ENCODE peak calls at places on chromosomes 1 and 21, in nine cellular contexts. W is A549, S is K562, O is sigmoid colon, V is ovary, D is stomach, Y is H1, F is suprapubic skin, N is tibial nerve. P is an unnamed sample. For H3K4me1, the result is how much of the 10 kb centered on the place peaks cover.

GRCh38 chr1:21814981-21815583 is 3.0 kb downstream of the LDLRAD2 start:
- DNase-seq in N (no peak), S (no peak), W (no peak), F (no peak), V (no peak), D (peak), O (no peak), Y (no peak), P (no peak)

GRCh38 chr1:119771016-119771415 is 2.3 kb upstream of the HMGCS2 start:
- DNase-seq in F (no peak), O (no peak), D (no peak), N (no peak), V (no peak), Y (no peak), S (no peak), W (no peak), P (no peak)

GRCh38 chr1:27570383-27570755 is 33.6 kb downstream of the AHDC1 start:
- DNase-seq in V (peak), D (no peak), W (no peak), O (peak), Y (no peak), N (no peak), F (peak), S (no peak), P (no peak)

GRCh38 chr1:1352784-1353388 is 3.7 kb upstream of the DVL1 start:
- DNase-seq in S (no peak), W (no peak), N (no peak), V (no peak), F (no peak), O (no peak), Y (no peak), D (no peak), P (no peak)

GRCh38 chr1:51313961-51314777 is 16.2 kb downstream of the TTC39A start:
- DNase-seq in V (no peak), S (no peak), D (no peak), N (no peak), F (no peak), Y (no peak), W (peak), O (no peak), P (no peak)

GRCh38 chr21:17612023-17612564 is 607 bp downstream of the BTG3 start:
- DNase-seq in F (peak), Y (peak), S (no peak), O (peak), W (no peak), N (peak), D (peak), V (peak), P (peak)

GRCh38 chr1:247443641-247444040 is 14.3 kb downstream of the OR2B11 start:
- DNase-seq in Y (no peak), V (no peak), F (no peak), O (no peak), D (no peak), S (no peak), N (no peak), W (no peak), P (no peak)

GRCh38 chr1:196462101-196462500 is 146.1 kb downstream of the KCNT2 start:
- DNase-seq in W (no peak), S (no peak), N (no peak), Y (no peak), D (no peak), V (no peak), F (no peak), O (no peak), P (no peak)

GRCh38 chr1:111221633-111222286 is 5.8 kb upstream of the CHI3L2 start:
- DNase-seq in W (no peak), D (no peak), S (no peak), F (no peak), O (no peak), Y (no peak), N (no peak), V (no peak), P (no peak)

GRCh38 chr1:243520831-243521230 is 265.0 kb downstream of the SDCCAG8 start:
- DNase-seq in F (no peak), N (no peak), V (no peak), D (no peak), W (no peak), O (no peak), S (no peak), Y (no peak), P (no peak)

GRCh38 chr1:21573971-21574458 is 64.8 kb downstream of the ALPL start:
- DNase-seq in V (peak), S (peak), D (peak), F (no peak), Y (peak), O (peak), N (peak), W (peak), P (peak)

GRCh38 chr1:112618114-112618720 is 724 bp downstream of the ST7L start:
- DNase-seq in V (no peak), Y (no peak), D (no peak), F (no peak), W (no peak), N (peak), S (peak), O (no peak), P (no peak)

GRCh38 chr1:205396972-205397616 is 24.8 kb downstream of the LEMD1 start:
- DNase-seq in N (no peak), W (peak), Y (no peak), F (no peak), S (peak), V (peak), O (no peak), D (no peak), P (no peak)

GRCh38 chr1:193520472-193520871 is 334.1 kb upstream of the B3GALT2 start:
- DNase-seq in S (no peak), O (no peak), D (no peak), Y (no peak), N (no peak), V (no peak), F (no peak), W (no peak), P (no peak)

GRCh38 chr1:160375788-160376524 is 9.1 kb downstream of the NHLH1 start:
- DNase-seq in S (no peak), W (no peak), D (no peak), O (no peak), Y (no peak), F (no peak), V (no peak), N (no peak), P (no peak)

GRCh38 chr1:220927442-220927841 is 48.2 kb downstream of the HLX start:
- DNase-seq in W (no peak), S (peak), V (no peak), F (no peak), N (no peak), Y (no peak), D (no peak), O (no peak), P (no peak)

GRCh38 chr1:87644033-87644432 is 315.4 kb downstream of the LMO4 start:
- DNase-seq in V (no peak), O (no peak), N (no peak), S (no peak), W (no peak), D (no peak), Y (no peak), F (no peak), P (no peak)

GRCh38 chr1:15179485-15179883 is 25.9 kb downstream of the TMEM51 start:
- DNase-seq in W (no peak), Y (no peak), N (no peak), D (no peak), V (no peak), O (no peak), F (no peak), S (no peak), P (no peak)

DNA sequence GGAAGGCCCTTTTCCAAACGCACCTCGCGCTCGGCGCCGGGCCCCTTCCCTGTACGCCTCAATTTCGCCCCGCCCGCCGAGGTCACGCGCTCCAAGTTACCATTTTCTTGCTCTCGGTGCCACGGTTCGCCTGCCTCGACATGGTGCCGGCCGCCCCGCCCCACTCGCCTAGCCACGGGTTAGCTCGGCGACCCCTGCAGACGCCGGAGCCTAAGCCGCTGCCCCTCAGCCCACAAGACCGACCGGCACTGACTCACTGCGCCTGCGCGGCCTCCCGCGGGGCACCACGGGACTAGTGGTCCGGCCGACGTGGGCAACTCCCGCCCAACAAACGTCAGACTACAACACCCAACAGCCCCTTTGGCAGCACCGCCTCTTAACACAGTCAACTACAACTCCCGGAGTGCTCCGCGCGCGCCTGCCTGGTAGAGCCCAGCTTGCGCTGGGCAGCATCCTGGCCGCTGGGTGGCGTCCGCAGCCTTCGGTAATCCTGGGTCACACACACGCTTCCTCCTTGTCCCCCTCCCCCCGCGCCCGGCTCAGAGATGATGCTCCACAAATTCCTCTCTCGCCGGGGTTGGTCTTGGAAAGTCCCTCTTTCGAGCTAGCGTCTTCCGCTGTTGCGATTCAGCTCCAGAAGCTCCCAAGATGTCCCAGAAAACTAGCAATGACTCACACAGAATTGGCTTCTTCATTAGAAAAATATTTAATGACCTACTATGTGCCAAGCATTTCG is at the start of gene TRAPPC3:
- DNase-seq in S (peak), F (peak), V (peak), Y (peak), O (peak), N (peak), W (peak), D (peak), P (peak)
- TF ChIP-seq EP300 in S (peak), F (no peak), V (peak), Y (peak), O (peak), N (peak), W (no peak), D (no peak), P (peak)

GRCh38 chr1:40795811-40796586 is 12.4 kb downstream of the KCNQ4 start:
- DNase-seq in D (no peak), S (no peak), V (no peak), N (no peak), Y (no peak), F (no peak), W (no peak), O (no peak), P (no peak)
- H3K4me1 ChIP-seq in D (half or more), S (under half), V (under half), N (under half), Y (under half), F (under half), W (under half), O (half or more), P (under half)

GRCh38 chr1:173405758-173406344 is 71.3 kb upstream of the PRDX6 start:
- DNase-seq in W (no peak), V (no peak), Y (no peak), D (no peak), O (no peak), N (no peak), S (no peak), F (no peak), P (no peak)
- TF ChIP-seq EP300 in W (no peak), V (no peak), Y (no peak), D (no peak), O (no peak), N (no peak), S (no peak), F (no peak), P (no peak)

GRCh38 chr1:89759036-89759435 is 61.8 kb upstream of the LRRC8D start:
- DNase-seq in W (no peak), V (no peak), N (no peak), Y (no peak), F (no peak), O (no peak), S (no peak), D (no peak), P (no peak)

GRCh38 chr1:89762431-89762800 is 58.4 kb upstream of the LRRC8D start:
- DNase-seq in N (no peak), D (no peak), W (no peak), S (no peak), V (no peak), O (no peak), Y (peak), F (peak), P (no peak)

GRCh38 chr1:89761901-89762300 is 58.9 kb upstream of the LRRC8D start:
- DNase-seq in O (no peak), V (no peak), W (no peak), D (no peak), F (no peak), N (no peak), S (no peak), Y (no peak), P (no peak)

GRCh38 chr1:89758127-89758526 is 62.7 kb upstream of the LRRC8D start:
- DNase-seq in N (no peak), V (no peak), O (no peak), D (no peak), W (no peak), F (no peak), Y (no peak), S (no peak), P (no peak)

GRCh38 chr1:89760496-89760895 is 60.3 kb upstream of the LRRC8D start:
- DNase-seq in O (no peak), D (no peak), V (no peak), F (no peak), W (no peak), Y (no peak), N (no peak), S (no peak), P (no peak)
- H3K4me1 ChIP-seq in O (under half), D (half or more), V (under half), F (under half), W (under half), Y (under half), N (under half), S (under half), P (under half)